ENCODE peak calls at places on chromosomes 3 and 15, in four cellular contexts. J is AG04450, U is cardiac muscle cell, I is prostate gland. L is an unnamed sample.

GRCh38 chr3:50331364-50331907 is 3.4 kb upstream of the TUSC2 start:
- DNase-seq in J (no peak), U (no peak), I (no peak), L (no peak)

GRCh38 chr3:115692887-115693524 is 69.7 kb downstream of the GAP43 start:
- DNase-seq in U (peak; percentile 82), J (no peak), I (peak; percentile 54), L (peak; percentile 80)

GRCh38 chr3:189897406-189897805 is 223.3 kb downstream of the P3H2 start:
- DNase-seq in U (no peak), J (no peak), I (no peak), L (no peak)

GRCh38 chr3:165854696-165855095 is 17.5 kb upstream of the BCHE start:
- DNase-seq in U (peak; percentile 27), J (no peak), I (no peak), L (no peak)

GRCh38 chr3:25610167-25610566 is 54.5 kb downstream of the TOP2B start:
- DNase-seq in I (no peak), J (no peak), U (no peak), L (no peak)

GRCh38 chr3:188528390-188528789 is 374.4 kb downstream of the LPP start:
- DNase-seq in U (no peak), I (no peak), J (no peak), L (no peak)

GRCh38 chr15:56051700-56052099 is 58.3 kb upstream of the NEDD4 start:
- DNase-seq in I (no peak), U (no peak), J (no peak), L (no peak)

GRCh38 chr3:11820540-11821041 is 26.1 kb downstream of the TAMM41 start:
- DNase-seq in I (no peak), J (no peak), U (peak; percentile 37), L (no peak)

GRCh38 chr3:151835751-151836550 is 22.0 kb downstream of the AADAC start:
- DNase-seq in J (peak; percentile 8), U (no peak), I (no peak), L (no peak)

GRCh38 chr3:151837057-151837456 is 23.1 kb downstream of the AADAC start:
- DNase-seq in U (peak; percentile 22), I (peak; percentile 37), J (peak; percentile 41), L (peak; percentile 12)

GRCh38 chr3:151841801-151842200 is 27.9 kb downstream of the AADAC start:
- DNase-seq in U (no peak), J (no peak), I (no peak), L (no peak)

GRCh38 chr3:151838574-151839312 is 24.8 kb downstream of the AADAC start:
- DNase-seq in I (peak; percentile 65), J (peak; percentile 65), U (peak; percentile 84), L (peak; percentile 24)

DNA sequence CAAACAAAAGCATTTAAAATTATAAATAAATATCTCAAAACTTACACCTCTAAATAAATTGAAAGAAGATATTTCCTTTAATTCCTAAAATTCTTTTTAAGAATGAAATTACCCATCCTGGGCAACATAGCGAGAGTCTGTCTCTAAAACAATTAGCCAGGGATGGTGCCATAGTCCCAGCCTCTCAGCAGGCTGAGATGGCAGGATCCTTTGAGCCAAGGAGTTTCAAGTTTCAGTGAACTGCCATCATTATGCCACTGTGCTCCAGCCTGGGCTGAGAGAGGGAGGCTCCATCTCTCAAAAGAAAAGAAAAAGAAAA is 25.4 kb downstream of the AADAC start:
- DNase-seq in U (no peak), J (no peak), I (no peak), L (no peak)
- TF ChIP-seq CTCF in U (no peak), J (no peak), I (no peak), L (no peak)

GRCh38 chr3:152291238-152291637 is 22.5 kb downstream of the MBNL1 start:
- DNase-seq in I (no peak), U (no peak), J (no peak), L (no peak)
- H3K4me3 ChIP-seq in I (no peak overlapping the region), U (no peak overlapping the region), J (no peak overlapping the region), L (no peak overlapping the region)

GRCh38 chr15:68715111-68715510 is 105.6 kb downstream of the ANP32A start:
- DNase-seq in U (no peak), J (no peak), I (no peak), L (no peak)

GRCh38 chr15:68717952-68718351 is 102.7 kb downstream of the ANP32A start:
- DNase-seq in J (no peak), U (no peak), I (no peak), L (no peak)

GRCh38 chr15:68719051-68719450 is 101.6 kb downstream of the ANP32A start:
- DNase-seq in I (no peak), J (no peak), U (no peak), L (no peak)

GRCh38 chr15:68719676-68720075 is 101.0 kb downstream of the ANP32A start:
- DNase-seq in I (peak; percentile 23), U (no peak), J (no peak), L (no peak)

DNA sequence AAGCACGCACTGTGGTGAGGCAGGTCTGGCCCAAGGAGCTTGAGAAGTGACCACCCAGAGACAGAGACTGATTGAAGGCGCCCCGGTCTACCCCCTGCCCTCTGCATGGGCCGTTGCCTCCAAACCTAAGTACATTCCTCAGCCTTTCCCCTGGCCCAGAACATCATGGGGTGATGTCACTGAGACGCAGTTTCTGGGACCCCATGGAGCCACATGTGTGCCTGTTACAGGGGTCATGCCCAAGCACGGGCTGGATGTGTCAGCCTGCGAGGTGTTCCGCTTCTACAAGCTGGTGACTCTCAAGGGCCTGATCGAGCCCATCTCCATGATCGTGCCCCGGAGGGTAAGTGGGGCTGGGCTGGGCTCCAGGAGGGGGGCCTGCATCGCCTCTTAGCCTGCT is 102.2 kb downstream of the ANP32A start:
- DNase-seq in U (no peak), I (no peak), J (no peak), L (no peak)
- TF ChIP-seq CTCF in U (no peak), I (no peak), J (no peak), L (no peak)

DNA sequence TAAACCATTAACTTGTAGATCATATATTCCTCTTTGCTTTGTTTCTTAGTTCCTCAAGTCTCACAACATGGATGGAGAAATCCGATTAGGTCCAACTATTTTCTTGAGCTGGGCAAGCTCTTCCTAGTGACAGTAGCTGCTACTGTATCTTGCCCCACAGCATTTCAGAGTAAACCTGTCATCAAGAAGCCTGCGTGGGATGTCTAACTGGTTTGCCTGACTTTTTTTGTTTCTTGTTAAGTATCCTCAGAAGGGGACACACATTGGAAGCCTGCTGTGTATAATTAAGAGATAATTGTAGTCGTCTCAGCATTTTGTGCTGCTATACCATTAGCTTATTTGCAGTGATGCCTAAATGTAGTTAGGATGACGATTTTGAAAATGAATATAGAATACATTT is 29.3 kb upstream of the STT3B start:
- DNase-seq in I (no peak), J (no peak), U (no peak), L (no peak)
- H3K4me3 ChIP-seq in I (no peak overlapping the region), J (no peak overlapping the region), U (no peak overlapping the region), L (no peak overlapping the region)

GRCh38 chr15:68314563-68314962 is 37.0 kb downstream of the FEM1B start:
- DNase-seq in J (no peak), U (no peak), I (no peak), L (no peak)

GRCh38 chr15:68315035-68315434 is 37.5 kb downstream of the FEM1B start:
- DNase-seq in I (no peak), U (no peak), J (no peak), L (no peak)

GRCh38 chr15:68315495-68316007 is 38.0 kb downstream of the FEM1B start:
- DNase-seq in I (no peak), U (no peak), J (no peak), L (no peak)

GRCh38 chr15:68317281-68318007 is 39.9 kb downstream of the FEM1B start:
- DNase-seq in J (no peak), U (no peak), I (no peak), L (no peak)

DNA sequence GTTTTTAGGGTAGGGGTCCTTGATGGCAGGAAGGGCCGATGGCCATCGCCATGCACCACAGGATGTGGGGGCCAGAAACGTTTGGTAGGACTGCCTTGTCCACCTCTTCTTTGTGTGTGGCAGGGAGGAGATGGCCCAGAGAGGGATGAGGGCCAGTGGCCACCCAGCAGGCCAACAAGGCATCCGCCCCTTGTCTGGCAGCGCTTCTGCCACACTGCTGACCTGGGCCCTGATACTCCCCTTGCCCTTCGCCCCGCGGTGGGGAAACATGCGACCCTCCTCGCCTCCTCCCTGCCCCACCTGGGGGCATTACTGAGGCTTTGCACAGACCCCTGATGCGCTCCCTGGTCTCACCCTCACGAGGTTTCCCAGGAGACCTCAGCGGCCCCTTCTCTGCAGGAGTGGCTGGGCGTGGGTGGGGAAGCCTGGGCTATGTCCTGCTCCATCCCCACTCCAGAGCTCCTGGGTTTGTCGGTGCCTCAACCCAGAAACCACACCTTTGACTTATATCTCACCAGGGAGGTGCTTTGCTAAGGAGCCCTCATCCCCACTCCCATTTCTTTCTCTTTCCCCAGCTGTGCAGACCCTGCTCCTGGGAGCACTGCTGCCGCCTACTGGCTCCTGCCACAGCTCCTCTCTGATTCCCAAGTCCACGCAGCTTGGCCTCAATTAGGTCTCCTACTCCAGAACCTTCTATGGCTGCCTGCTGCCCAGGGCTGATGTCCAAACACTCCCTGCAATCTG is 38.7 kb downstream of the FEM1B start:
- DNase-seq in J (no peak), I (no peak), U (peak; percentile 44), L (peak; percentile 38)
- TF ChIP-seq CTCF in J (peak; percentile 39), I (no peak), U (peak; percentile 50), L (peak; percentile 71)

GRCh38 chr15:41486286-41486685 is 7.4 kb upstream of the ITPKA start:
- DNase-seq in I (no peak), U (no peak), J (no peak), L (no peak)
- H3K4me3 ChIP-seq in I (no peak overlapping the region), U (no peak overlapping the region), J (no peak overlapping the region), L (no peak overlapping the region)

GRCh38 chr3:76514836-76515235 is 525.1 kb upstream of the ROBO2 start:
- DNase-seq in U (no peak), I (no peak), J (no peak), L (no peak)
- TF ChIP-seq CTCF in U (no peak), I (no peak), J (no peak), L (no peak)

GRCh38 chr15:41928100-41928499 is 34.2 kb upstream of the SPTBN5 start:
- DNase-seq in I (no peak), U (no peak), J (no peak), L (no peak)

GRCh38 chr15:41930867-41931222 is 37.0 kb upstream of the SPTBN5 start:
- DNase-seq in U (no peak), I (no peak), J (no peak), L (no peak)

GRCh38 chr15:41930221-41930866 is 36.5 kb upstream of the SPTBN5 start:
- DNase-seq in U (no peak), I (no peak), J (peak; percentile 76), L (no peak)

GRCh38 chr15:41927516-41927915 is 33.7 kb upstream of the SPTBN5 start:
- DNase-seq in U (no peak), J (no peak), I (no peak), L (no peak)

GRCh38 chr15:41928637-41929620 is 35.1 kb upstream of the SPTBN5 start:
- DNase-seq in U (no peak), J (no peak), I (no peak), L (no peak)
- H3K4me3 ChIP-seq in U (no peak overlapping the region), J (no peak overlapping the region), I (no peak overlapping the region), L (no peak overlapping the region)